ENCODE peak calls at places on chromosome 22, in four cellular contexts. H is transverse colon, F is IMR-90, E is A549. J is an unnamed sample.

GRCh38 chr22:35039625-35040024 is 26.3 kb upstream of the ISX start:
- DNase-seq in H (no peak), F (no peak), E (no peak), J (no peak)

GRCh38 chr22:30947821-30948454 is 20.6 kb downstream of the MORC2 start:
- DNase-seq in H (no peak), F (peak; percentile 70), E (no peak), J (no peak)

GRCh38 chr22:22839570-22840314 is 47.9 kb upstream of the IGLL5 start:
- DNase-seq in H (no peak), F (no peak), E (no peak), J (no peak)

GRCh38 chr22:25485626-25486545 is 78.6 kb upstream of the GRK3 start:
- DNase-seq in H (no peak), F (peak; percentile 43), E (no peak), J (no peak)

GRCh38 chr22:26383968-26384576 is 45.0 kb upstream of the ASPHD2 start:
- DNase-seq in H (no peak), F (no peak), E (no peak), J (no peak)

GRCh38 chr22:37854946-37855345 is 5.7 kb downstream of the EIF3L start:
- DNase-seq in H (no peak), F (no peak), E (no peak), J (no peak)

GRCh38 chr22:31240011-31240410 is 27.9 kb downstream of the LIMK2 start:
- DNase-seq in H (no peak), F (peak; percentile 63), E (no peak), J (no peak)

GRCh38 chr22:37427711-37428635 is 694 bp upstream of the ELFN2 start:
- DNase-seq in H (no peak), F (no peak), E (no peak), J (no peak)

GRCh38 chr22:22888509-22889353 is 1.1 kb downstream of the IGLL5 start:
- DNase-seq in H (no peak), F (no peak), E (no peak), J (no peak)

GRCh38 chr22:35883028-35883620 is 145.5 kb downstream of the RBFOX2 start:
- DNase-seq in H (no peak), F (peak; percentile 55), E (no peak), J (no peak)

GRCh38 chr22:30755760-30756124 is 61.1 kb downstream of the OSBP2 start:
- DNase-seq in H (no peak), F (no peak), E (no peak), J (no peak)

GRCh38 chr22:18024276-18024939 is at the start of gene MICAL3:
- DNase-seq in H (peak; percentile 75), F (peak; percentile 64), E (peak; percentile 57), J (no peak)

GRCh38 chr22:36383110-36383581 is 4.6 kb downstream of the MYH9 start:
- DNase-seq in H (peak; percentile 83), F (peak; percentile 94), E (no peak), J (no peak)

GRCh38 chr22:24826710-24827285 is 20.8 kb downstream of the SGSM1 start:
- DNase-seq in H (peak; percentile 14), F (no peak), E (no peak), J (no peak)

GRCh38 chr22:47054231-47055072 is 292.0 kb downstream of the TBC1D22A start:
- DNase-seq in H (no peak), F (no peak), E (no peak), J (no peak)

GRCh38 chr22:37501610-37502341 is 15.6 kb upstream of the MFNG start:
- DNase-seq in H (peak; percentile 92), F (peak; percentile 93), E (peak; percentile 79), J (no peak)

GRCh38 chr22:25403752-25404471 is 160.6 kb upstream of the GRK3 start:
- DNase-seq in H (no peak), F (peak; percentile 41), E (no peak), J (no peak)

GRCh38 chr22:22243033-22243680 is 1.4 kb upstream of the VPREB1 start:
- DNase-seq in H (no peak), F (no peak), E (no peak), J (no peak)

GRCh38 chr22:20610243-20610686 is 102.9 kb downstream of the MED15 start:
- DNase-seq in H (no peak), F (no peak), E (no peak), J (no peak)

GRCh38 chr22:27844656-27845602 is 43.4 kb upstream of the MN1 start:
- DNase-seq in H (no peak), F (no peak), E (no peak), J (no peak)

GRCh38 chr22:27751277-27752070 is 50.1 kb downstream of the MN1 start:
- DNase-seq in H (no peak), F (no peak), E (no peak), J (no peak)

GRCh38 chr22:36871669-36872081 is 10.9 kb downstream of the NCF4 start:
- DNase-seq in H (no peak), F (no peak), E (no peak), J (no peak)

GRCh38 chr22:37309221-37310074 is 27.1 kb downstream of the CYTH4 start:
- DNase-seq in H (peak; percentile 45), F (no peak), E (no peak), J (no peak)

GRCh38 chr22:27019827-27020226 is 362.4 kb downstream of the MIAT start:
- DNase-seq in H (no peak), F (no peak), E (peak; percentile 5), J (no peak)

GRCh38 chr22:37195921-37196320 is 7.9 kb upstream of the C1QTNF6 start:
- DNase-seq in H (no peak), F (peak; percentile 16), E (no peak), J (no peak)

GRCh38 chr22:20931126-20931654 is 14.0 kb downstream of the CRKL start:
- DNase-seq in H (no peak), F (no peak), E (no peak), J (no peak)

GRCh38 chr22:35425971-35426800 is 26.2 kb downstream of the MCM5 start:
- DNase-seq in H (no peak), F (peak; percentile 38), E (no peak), J (no peak)

GRCh38 chr22:34800265-34800664 is 265.7 kb upstream of the ISX start:
- DNase-seq in H (no peak), F (no peak), E (no peak), J (no peak)

GRCh38 chr22:42648017-42648367 is 1.2 kb downstream of the CYB5R3 start:
- DNase-seq in H (no peak), F (no peak), E (no peak), J (no peak)

GRCh38 chr22:42649261-42650056 is at the start of gene CYB5R3:
- DNase-seq in H (peak; percentile 88), F (peak; percentile 73), E (peak; percentile 65), J (peak; percentile 79)

GRCh38 chr22:42651134-42651533 is 1.9 kb upstream of the CYB5R3 start:
- DNase-seq in H (no peak), F (peak; percentile 69), E (peak; percentile 79), J (no peak)

GRCh38 chr22:42646569-42647525 is 2.3 kb downstream of the CYB5R3 start:
- DNase-seq in H (peak; percentile 61), F (no peak), E (no peak), J (peak; percentile 92)

GRCh38 chr22:42648368-42649260 is 578 bp downstream of the CYB5R3 start:
- DNase-seq in H (peak; percentile 89), F (no peak), E (peak; percentile 54), J (peak; percentile 38)
- TF ChIP-seq POLR2A in H (peak; percentile 90), F (peak; percentile 25), E (no peak), J (no peak)

GRCh38 chr22:19275104-19275503 is 16.4 kb downstream of the CLTCL1 start:
- DNase-seq in H (no peak), F (no peak), E (no peak), J (no peak)

GRCh38 chr22:19271273-19271855 is 20.2 kb downstream of the CLTCL1 start:
- DNase-seq in H (no peak), F (no peak), E (no peak), J (no peak)

GRCh38 chr22:19266547-19267086 is 24.9 kb downstream of the CLTCL1 start:
- DNase-seq in H (no peak), F (no peak), E (no peak), J (no peak)

GRCh38 chr22:19271856-19272535 is 19.5 kb downstream of the CLTCL1 start:
- DNase-seq in H (no peak), F (peak; percentile 74), E (peak; percentile 26), J (no peak)

DNA sequence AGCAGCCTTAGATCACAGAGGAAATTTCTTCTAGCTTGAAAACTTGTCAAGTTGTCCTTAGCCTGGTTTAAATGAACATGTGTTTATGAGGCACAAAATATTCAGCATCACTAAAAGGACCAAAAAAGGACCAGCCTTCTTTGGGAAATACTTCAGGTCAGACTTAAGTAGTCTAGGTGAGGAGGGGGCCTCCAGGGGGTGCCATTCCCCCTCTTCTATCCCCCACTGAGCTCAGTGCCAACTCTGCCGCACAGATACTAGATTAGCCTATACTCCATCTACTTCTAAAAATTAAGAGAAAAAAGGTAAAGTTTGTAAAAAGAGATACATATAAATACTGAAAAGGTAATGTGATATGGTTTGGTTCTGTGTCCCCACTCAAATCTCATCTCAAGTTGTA is 20.6 kb downstream of the CLTCL1 start:
- DNase-seq in H (no peak), F (no peak), E (no peak), J (no peak)
- TF ChIP-seq POLR2A in H (no peak), F (no peak), E (no peak), J (no peak)

DNA sequence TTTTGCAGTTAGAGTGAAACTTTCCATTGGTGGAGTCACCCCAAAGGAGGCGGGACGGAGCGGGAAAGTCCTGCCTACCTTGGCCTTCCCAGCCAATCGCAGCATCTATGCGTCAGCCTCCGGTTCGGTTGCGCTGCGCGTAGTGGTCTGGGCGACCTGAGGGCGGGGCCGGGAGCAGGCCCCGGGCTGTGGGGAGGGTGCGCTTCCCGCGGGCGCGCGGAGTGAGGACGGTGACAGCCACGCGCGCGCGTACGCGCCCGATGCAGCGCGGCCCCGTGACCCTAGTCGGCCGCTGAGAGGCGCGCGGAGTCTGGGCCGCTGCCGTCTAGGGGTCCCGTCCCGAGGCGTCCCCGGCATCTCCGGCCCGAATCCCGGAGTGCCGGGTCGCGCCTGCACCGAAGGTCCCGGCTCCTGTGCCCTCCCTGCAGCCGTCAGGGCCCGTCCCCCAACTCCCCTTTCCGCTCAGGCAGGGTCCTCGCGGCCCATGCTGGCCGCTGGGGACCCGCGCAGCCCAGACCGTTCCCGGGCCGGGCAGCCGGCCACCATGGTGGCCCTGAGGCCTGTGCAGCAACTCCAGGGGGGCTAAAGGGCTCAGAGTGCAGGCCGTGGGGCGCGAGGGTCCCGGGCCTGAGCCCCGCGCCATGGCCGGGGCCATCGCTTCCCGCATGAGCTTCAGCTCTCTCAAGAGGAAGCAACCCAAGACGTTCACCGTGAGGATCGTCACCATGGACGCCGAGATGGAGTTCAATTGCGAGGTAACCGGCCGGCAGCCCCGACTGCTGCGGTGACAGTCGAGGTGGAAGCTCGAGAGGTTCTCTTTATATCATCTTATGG is at the start of gene NF2:
- DNase-seq in H (peak; percentile 99), F (peak; percentile 99), E (peak; percentile 94), J (peak; percentile 99)
- TF ChIP-seq POLR2A in H (peak; percentile 79), F (no peak), E (peak; percentile 53), J (no peak)

DNA sequence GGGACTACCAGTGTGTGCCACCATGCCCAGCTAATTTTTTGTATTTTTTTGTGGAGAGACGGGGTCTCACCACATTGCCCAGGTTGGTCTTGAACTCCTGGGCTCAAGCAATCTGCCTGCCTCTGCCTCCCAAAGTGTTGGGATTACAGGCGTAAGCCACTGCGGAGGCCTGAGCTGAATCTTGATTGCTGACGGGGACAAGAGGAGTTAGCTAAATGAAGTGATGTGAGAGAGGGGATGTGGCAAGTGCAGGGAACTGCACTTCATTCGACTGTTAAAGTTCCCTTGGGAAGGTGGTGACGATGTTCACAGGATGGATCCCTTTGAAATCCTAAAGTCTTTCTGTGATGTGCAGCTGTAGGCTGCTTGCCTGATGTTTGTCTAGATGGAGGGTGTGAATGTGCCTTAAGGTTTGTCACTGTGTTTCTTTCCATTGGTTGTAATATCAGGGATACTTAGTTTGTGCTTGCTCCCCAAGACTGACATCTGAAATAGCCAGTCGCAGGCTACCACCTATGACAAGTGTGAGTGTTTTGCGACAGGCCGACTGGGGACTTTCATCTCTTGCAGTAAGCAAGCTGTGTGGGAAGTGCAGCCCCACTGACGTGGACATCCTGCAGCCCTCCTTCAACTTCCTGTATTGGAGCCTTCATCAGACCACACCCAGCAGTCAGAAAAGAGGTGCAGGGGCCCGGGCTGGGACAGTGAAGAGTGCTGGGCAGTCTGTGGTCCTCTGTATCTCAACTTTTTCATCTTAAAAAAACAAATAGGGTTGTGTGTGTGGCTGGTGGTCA is 19.6 kb upstream of the CCDC134 start:
- DNase-seq in H (peak; percentile 81), F (peak; percentile 63), E (no peak), J (peak; percentile 57)
- TF ChIP-seq POLR2A in H (peak; percentile 61), F (no peak), E (no peak), J (no peak)

J was measured in lower leg skin.